ENCODE peak calls at places on chromosomes 6 and 20, in four cellular contexts. One of them, this sample, is unnamed.

GRCh38 chr6:1542335-1542734 is 67.4 kb upstream of the FOXC1 start:
- DNase-seq in mesendoderm: no peak
- DNase-seq in IMR-90: no peak
- DNase-seq in H9: no peak
- DNase-seq in this sample: no peak

GRCh38 chr6:66082914-66083313 is 375.9 kb upstream of the EYS start:
- DNase-seq in mesendoderm: no peak
- DNase-seq in IMR-90: no peak
- DNase-seq in H9: no peak
- DNase-seq in this sample: no peak

GRCh38 chr20:4820833-4821518 is 99.3 kb downstream of the PRND start:
- DNase-seq in mesendoderm: no peak
- DNase-seq in IMR-90: peak; percentile 88
- DNase-seq in H9: no peak
- DNase-seq in this sample: no peak

GRCh38 chr6:85451586-85452306 is 1.9 kb downstream of the NT5E start:
- DNase-seq in mesendoderm: no peak
- DNase-seq in IMR-90: no peak
- DNase-seq in H9: no peak
- DNase-seq in this sample: no peak

GRCh38 chr20:64146936-64147451 is 17.3 kb upstream of the MYT1 start:
- DNase-seq in mesendoderm: no peak
- DNase-seq in IMR-90: no peak
- DNase-seq in H9: no peak
- DNase-seq in this sample: peak; percentile 30

GRCh38 chr6:16524380-16524707 is 236.9 kb downstream of the ATXN1 start:
- DNase-seq in mesendoderm: no peak
- DNase-seq in IMR-90: peak; percentile 80
- DNase-seq in H9: no peak
- DNase-seq in this sample: no peak

GRCh38 chr20:36313936-36314335 is 7.8 kb downstream of the DLGAP4 start:
- DNase-seq in mesendoderm: no peak
- DNase-seq in IMR-90: no peak
- DNase-seq in H9: no peak
- DNase-seq in this sample: no peak

GRCh38 chr6:40346241-40346640 is 240.9 kb downstream of the LRFN2 start:
- DNase-seq in mesendoderm: no peak
- DNase-seq in IMR-90: no peak
- DNase-seq in H9: no peak
- DNase-seq in this sample: no peak

GRCh38 chr6:138545621-138545980 is 46.3 kb upstream of the NHSL1 start:
- DNase-seq in mesendoderm: peak; percentile 98
- DNase-seq in IMR-90: peak; percentile 31
- DNase-seq in H9: peak; percentile 86
- DNase-seq in this sample: no peak

GRCh38 chr6:149166747-149167146 is 150.8 kb upstream of the TAB2 start:
- DNase-seq in mesendoderm: no peak
- DNase-seq in IMR-90: no peak
- DNase-seq in H9: no peak
- DNase-seq in this sample: no peak

GRCh38 chr20:14117768-14118167 is 122.5 kb downstream of the MACROD2 start:
- DNase-seq in mesendoderm: no peak
- DNase-seq in IMR-90: no peak
- DNase-seq in H9: no peak
- DNase-seq in this sample: no peak

GRCh38 chr6:125906158-125906998 is 50.2 kb upstream of the HINT3 start:
- DNase-seq in mesendoderm: peak; percentile 67
- DNase-seq in IMR-90: peak; percentile 27
- DNase-seq in H9: peak; percentile 72
- DNase-seq in this sample: peak; percentile 85

GRCh38 chr6:89239338-89239737 is 22.2 kb upstream of the GABRR1 start:
- DNase-seq in mesendoderm: peak; percentile 38
- DNase-seq in IMR-90: no peak
- DNase-seq in H9: peak; percentile 38
- DNase-seq in this sample: no peak

GRCh38 chr6:121668259-121668658 is 232.8 kb downstream of the GJA1 start:
- DNase-seq in mesendoderm: no peak
- DNase-seq in IMR-90: peak; percentile 35
- DNase-seq in H9: no peak
- DNase-seq in this sample: no peak

GRCh38 chr6:154887051-154887450 is 108.1 kb upstream of the TIAM2 start:
- DNase-seq in mesendoderm: no peak
- DNase-seq in IMR-90: peak; percentile 36
- DNase-seq in H9: no peak
- DNase-seq in this sample: no peak

GRCh38 chr6:19753822-19754221 is 83.3 kb upstream of the ID4 start:
- DNase-seq in mesendoderm: no peak
- DNase-seq in IMR-90: no peak
- DNase-seq in H9: no peak
- DNase-seq in this sample: no peak

GRCh38 chr6:125325586-125325985 is 23.8 kb upstream of the HDDC2 start:
- DNase-seq in mesendoderm: no peak
- DNase-seq in IMR-90: no peak
- DNase-seq in H9: no peak
- DNase-seq in this sample: no peak

GRCh38 chr6:112383191-112383590 is 36.1 kb downstream of the RFPL4B start:
- DNase-seq in mesendoderm: no peak
- DNase-seq in IMR-90: no peak
- DNase-seq in H9: no peak
- DNase-seq in this sample: no peak

GRCh38 chr6:143772662-143773061 is 70.5 kb upstream of the LTV1 start:
- DNase-seq in mesendoderm: no peak
- DNase-seq in IMR-90: no peak
- DNase-seq in H9: no peak
- DNase-seq in this sample: no peak

GRCh38 chr20:31594558-31595379 is 10.3 kb upstream of the ID1 start:
- DNase-seq in mesendoderm: peak; percentile 83
- DNase-seq in IMR-90: no peak
- DNase-seq in H9: peak; percentile 90
- DNase-seq in this sample: no peak

GRCh38 chr6:80106418-80107235 is at the start of gene BCKDHB:
- DNase-seq in mesendoderm: peak; percentile 99
- DNase-seq in IMR-90: peak; percentile 96
- DNase-seq in H9: peak; percentile 99
- DNase-seq in this sample: peak; percentile 94

GRCh38 chr6:151389640-151390275 is 1.6 kb downstream of the ZBTB2 start:
- DNase-seq in mesendoderm: peak; percentile 88
- DNase-seq in IMR-90: peak; percentile 59
- DNase-seq in H9: peak; percentile 45
- DNase-seq in this sample: no peak

GRCh38 chr6:45555981-45556771 is 178.4 kb upstream of the SUPT3H start:
- DNase-seq in mesendoderm: no peak
- DNase-seq in IMR-90: peak; percentile 60
- DNase-seq in H9: no peak
- DNase-seq in this sample: no peak

GRCh38 chr6:164106345-164106769 is 691.8 kb downstream of the QKI start:
- DNase-seq in mesendoderm: peak; percentile 58
- DNase-seq in IMR-90: no peak
- DNase-seq in H9: peak; percentile 71
- DNase-seq in this sample: peak; percentile 82

GRCh38 chr6:63785006-63785405 is 149.4 kb downstream of the PHF3 start:
- DNase-seq in mesendoderm: no peak
- DNase-seq in IMR-90: no peak
- DNase-seq in H9: no peak
- DNase-seq in this sample: no peak

DNA sequence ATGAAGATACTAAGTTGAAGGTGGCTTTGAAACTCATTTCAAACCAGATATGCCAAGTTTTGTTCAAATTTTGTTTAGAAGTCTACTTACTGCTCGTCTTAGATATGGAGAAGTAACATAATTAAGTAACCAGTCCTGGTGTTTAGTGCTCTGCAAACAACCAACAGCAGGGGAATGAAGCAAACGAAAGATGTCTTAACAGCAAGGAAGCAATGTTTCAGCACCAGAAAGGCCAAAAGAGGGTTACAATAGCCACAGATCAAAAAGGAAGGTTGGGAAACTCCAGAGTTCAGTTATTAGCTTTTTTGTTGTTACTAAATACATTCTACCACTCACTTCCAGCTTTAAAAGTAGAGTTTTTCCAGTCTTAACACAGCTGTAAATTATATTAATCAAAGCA is 45.1 kb downstream of the LHFPL5 start:
- DNase-seq in mesendoderm: no peak
- DNase-seq in IMR-90: no peak
- DNase-seq in H9: no peak
- DNase-seq in this sample: no peak
- H4K5ac ChIP-seq in mesendoderm: no peak overlapping the region
- H4K5ac ChIP-seq in IMR-90: no peak overlapping the region
- H4K5ac ChIP-seq in H9: no peak overlapping the region
- H4K5ac ChIP-seq in this sample: no peak overlapping the region

DNA sequence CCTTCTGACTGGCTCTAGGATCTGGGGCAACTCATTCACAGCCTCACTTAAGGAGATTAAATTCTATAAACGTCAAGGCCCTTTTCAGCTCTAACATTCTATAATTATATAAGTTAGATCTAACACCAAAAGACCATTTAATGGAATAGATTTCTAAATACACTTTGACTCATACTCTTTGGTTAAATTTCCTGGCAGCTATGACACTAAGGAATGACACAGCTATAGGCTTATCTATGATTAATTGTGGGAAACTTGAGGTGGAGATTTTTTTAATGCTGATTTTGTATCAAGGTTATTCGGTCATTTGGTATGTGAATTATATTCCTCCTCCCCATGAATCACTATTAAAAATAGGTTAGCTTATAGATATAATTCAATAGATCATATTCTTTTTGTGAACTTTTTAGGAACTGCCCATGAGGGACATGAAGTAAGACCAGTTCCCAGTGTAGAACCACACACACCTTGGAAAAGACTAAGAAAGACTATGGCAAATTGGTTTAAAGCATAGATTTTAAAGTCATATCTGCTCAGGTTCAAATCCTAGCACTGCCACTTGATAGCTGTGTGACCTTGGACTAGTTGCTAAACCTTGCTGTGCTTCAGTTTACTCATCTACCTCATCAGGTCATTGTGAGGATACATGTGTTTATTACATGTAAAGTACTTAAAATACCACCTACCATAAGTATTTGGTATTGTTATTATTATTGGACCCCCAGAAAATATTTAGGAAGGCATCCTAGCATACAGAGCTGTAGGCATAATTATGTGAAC is 116.0 kb downstream of the CRYBG1 start:
- DNase-seq in mesendoderm: no peak
- DNase-seq in IMR-90: peak; percentile 42
- DNase-seq in H9: no peak
- DNase-seq in this sample: no peak
- H4K5ac ChIP-seq in mesendoderm: no peak overlapping the region
- H4K5ac ChIP-seq in IMR-90: no peak overlapping the region
- H4K5ac ChIP-seq in H9: no peak overlapping the region
- H4K5ac ChIP-seq in this sample: no peak overlapping the region

DNA sequence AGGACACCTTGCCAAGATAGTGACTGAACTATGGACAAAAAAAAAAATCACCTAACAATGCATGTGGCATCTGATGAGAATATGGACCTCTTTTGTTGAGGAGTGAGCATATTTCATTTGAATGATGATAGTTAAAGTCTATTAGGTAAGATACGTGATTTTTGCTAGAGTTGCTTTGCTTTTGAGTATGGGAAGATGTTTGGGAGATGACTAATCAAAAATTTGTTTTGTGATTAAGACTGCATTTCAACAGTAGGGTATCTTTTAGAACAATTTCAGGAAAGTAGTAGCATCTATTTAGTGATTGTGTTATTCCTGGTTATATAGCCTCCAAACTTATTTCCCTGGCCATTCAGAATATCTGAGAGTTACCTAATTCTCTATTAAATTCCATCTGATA is 878.6 kb upstream of the CITED2 start:
- DNase-seq in mesendoderm: no peak
- DNase-seq in IMR-90: peak; percentile 52
- DNase-seq in H9: no peak
- DNase-seq in this sample: no peak
- H4K5ac ChIP-seq in mesendoderm: no peak overlapping the region
- H4K5ac ChIP-seq in IMR-90: no peak overlapping the region
- H4K5ac ChIP-seq in H9: no peak overlapping the region
- H4K5ac ChIP-seq in this sample: no peak overlapping the region

DNA sequence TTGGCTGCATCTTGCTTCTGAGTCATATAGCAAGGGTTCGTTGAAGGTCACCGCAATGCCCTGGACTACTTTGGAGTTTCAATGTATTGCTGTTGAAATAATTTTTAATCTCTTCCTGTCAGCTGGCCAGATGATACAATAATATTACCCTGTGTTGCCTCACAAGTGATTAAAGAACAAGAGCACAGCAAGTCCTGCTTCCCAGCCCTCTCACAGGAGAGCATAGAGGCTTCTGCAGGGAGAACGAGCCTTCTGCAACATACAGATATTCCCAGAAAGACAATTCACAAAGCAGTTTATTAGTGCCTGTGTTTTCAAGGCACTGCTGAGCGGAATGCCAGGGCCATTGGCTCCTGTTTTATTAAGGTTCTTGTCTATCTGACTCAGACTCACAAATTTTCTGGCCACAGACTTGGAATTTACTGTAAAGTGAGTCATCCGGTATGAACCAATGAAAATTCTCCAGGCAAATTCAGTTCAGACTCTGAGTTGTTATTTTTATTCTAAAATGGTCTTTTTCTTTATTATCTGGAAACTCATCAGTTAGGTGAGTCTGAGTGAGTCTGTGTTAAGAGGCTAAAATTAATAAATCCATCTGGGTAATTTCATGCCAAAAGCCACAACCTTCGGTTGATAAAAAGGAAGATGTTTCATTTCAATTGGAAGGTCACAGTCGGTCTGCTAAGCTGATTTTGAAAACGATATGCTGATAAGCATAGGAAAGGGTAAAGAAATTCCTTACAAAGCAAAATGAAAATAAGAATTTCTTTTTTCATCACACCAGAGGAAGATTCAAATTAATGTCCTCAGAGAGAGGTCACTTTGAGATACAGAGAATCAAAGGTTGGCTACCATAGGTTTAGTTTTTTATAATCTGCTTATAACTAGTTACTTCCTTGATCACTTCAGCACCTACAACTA is 289.4 kb upstream of the STXBP5 start:
- DNase-seq in mesendoderm: peak; percentile 67
- DNase-seq in IMR-90: peak; percentile 96
- DNase-seq in H9: no peak
- DNase-seq in this sample: no peak
- H4K5ac ChIP-seq in mesendoderm: no peak overlapping the region
- H4K5ac ChIP-seq in IMR-90: peak overlapping the region; percentile 100
- H4K5ac ChIP-seq in H9: no peak overlapping the region
- H4K5ac ChIP-seq in this sample: no peak overlapping the region

GRCh38 chr6:5582758-5583157 is 321.4 kb downstream of the FARS2 start:
- DNase-seq in mesendoderm: peak; percentile 15
- DNase-seq in IMR-90: no peak
- DNase-seq in H9: no peak
- DNase-seq in this sample: no peak
- H4K5ac ChIP-seq in mesendoderm: no peak overlapping the region
- H4K5ac ChIP-seq in IMR-90: no peak overlapping the region
- H4K5ac ChIP-seq in H9: no peak overlapping the region
- H4K5ac ChIP-seq in this sample: no peak overlapping the region

GRCh38 chr6:72639920-72640621 is 18.2 kb downstream of the KCNQ5 start:
- DNase-seq in mesendoderm: peak; percentile 77
- DNase-seq in IMR-90: no peak
- DNase-seq in H9: no peak
- DNase-seq in this sample: no peak
- H4K5ac ChIP-seq in mesendoderm: no peak overlapping the region
- H4K5ac ChIP-seq in IMR-90: no peak overlapping the region
- H4K5ac ChIP-seq in H9: no peak overlapping the region
- H4K5ac ChIP-seq in this sample: no peak overlapping the region

This sample was measured in H1.